ENCODE peak calls at places on chromosome 14, in six cellular contexts. One of them, this sample, is unnamed.

GRCh38 chr14:43481864-43482263 is 1025.2 kb downstream of the FSCB start:
- DNase-seq in T-helper 2 cell treated with Interferon-gamma antibody and Interleukin-4, amounts not matched to agents 5 μg/mL and 100 μg/mL, for 36 hours: no peak
- DNase-seq in kidney glomerular epithelial cell: no peak
- DNase-seq in stimulated activated naive CD4-positive, alpha-beta T cell: no peak
- DNase-seq in naive thymus-derived CD4-positive, alpha-beta T cell: no peak
- DNase-seq in colonic mucosa: no peak
- DNase-seq in this sample: no peak

GRCh38 chr14:32078030-32078793 is 1.1 kb downstream of the ARHGAP5 start:
- DNase-seq in T-helper 2 cell treated with Interferon-gamma antibody and Interleukin-4, amounts not matched to agents 5 μg/mL and 100 μg/mL, for 36 hours: no peak
- DNase-seq in stimulated activated naive CD4-positive, alpha-beta T cell: peak
- DNase-seq in naive thymus-derived CD4-positive, alpha-beta T cell: peak
- DNase-seq in kidney glomerular epithelial cell: peak
- DNase-seq in colonic mucosa: peak
- DNase-seq in this sample: peak

GRCh38 chr14:71244341-71244740 is 337.1 kb downstream of the PCNX1 start:
- DNase-seq in T-helper 2 cell treated with Interferon-gamma antibody and Interleukin-4, amounts not matched to agents 5 μg/mL and 100 μg/mL, for 36 hours: no peak
- DNase-seq in naive thymus-derived CD4-positive, alpha-beta T cell: no peak
- DNase-seq in stimulated activated naive CD4-positive, alpha-beta T cell: no peak
- DNase-seq in kidney glomerular epithelial cell: no peak
- DNase-seq in colonic mucosa: no peak
- DNase-seq in this sample: peak

GRCh38 chr14:73753887-73754880 is 40.0 kb upstream of the PNMA1 start:
- DNase-seq in naive thymus-derived CD4-positive, alpha-beta T cell: no peak
- DNase-seq in colonic mucosa: peak
- DNase-seq in kidney glomerular epithelial cell: no peak
- DNase-seq in stimulated activated naive CD4-positive, alpha-beta T cell: no peak
- DNase-seq in T-helper 2 cell treated with Interferon-gamma antibody and Interleukin-4, amounts not matched to agents 5 μg/mL and 100 μg/mL, for 36 hours: peak
- DNase-seq in this sample: peak

GRCh38 chr14:50677527-50678063 is 9.5 kb upstream of the SAV1 start:
- DNase-seq in stimulated activated naive CD4-positive, alpha-beta T cell: no peak
- DNase-seq in T-helper 2 cell treated with Interferon-gamma antibody and Interleukin-4, amounts not matched to agents 5 μg/mL and 100 μg/mL, for 36 hours: no peak
- DNase-seq in colonic mucosa: no peak
- DNase-seq in kidney glomerular epithelial cell: peak
- DNase-seq in naive thymus-derived CD4-positive, alpha-beta T cell: no peak
- DNase-seq in this sample: peak

GRCh38 chr14:100782516-100783320 is 43.2 kb upstream of the MEG3 start:
- DNase-seq in naive thymus-derived CD4-positive, alpha-beta T cell: no peak
- DNase-seq in stimulated activated naive CD4-positive, alpha-beta T cell: no peak
- DNase-seq in kidney glomerular epithelial cell: no peak
- DNase-seq in T-helper 2 cell treated with Interferon-gamma antibody and Interleukin-4, amounts not matched to agents 5 μg/mL and 100 μg/mL, for 36 hours: no peak
- DNase-seq in colonic mucosa: no peak
- DNase-seq in this sample: no peak

GRCh38 chr14:96104469-96105057 is 65.4 kb downstream of the C14orf132 start:
- DNase-seq in T-helper 2 cell treated with Interferon-gamma antibody and Interleukin-4, amounts not matched to agents 5 μg/mL and 100 μg/mL, for 36 hours: no peak
- DNase-seq in naive thymus-derived CD4-positive, alpha-beta T cell: no peak
- DNase-seq in stimulated activated naive CD4-positive, alpha-beta T cell: no peak
- DNase-seq in colonic mucosa: peak
- DNase-seq in kidney glomerular epithelial cell: peak
- DNase-seq in this sample: peak

GRCh38 chr14:89165189-89165809 is 251.7 kb downstream of the FOXN3 start:
- DNase-seq in colonic mucosa: no peak
- DNase-seq in stimulated activated naive CD4-positive, alpha-beta T cell: no peak
- DNase-seq in T-helper 2 cell treated with Interferon-gamma antibody and Interleukin-4, amounts not matched to agents 5 μg/mL and 100 μg/mL, for 36 hours: no peak
- DNase-seq in kidney glomerular epithelial cell: no peak
- DNase-seq in naive thymus-derived CD4-positive, alpha-beta T cell: no peak
- DNase-seq in this sample: no peak

GRCh38 chr14:51004801-51005526 is 60.7 kb upstream of the PYGL start:
- DNase-seq in T-helper 2 cell treated with Interferon-gamma antibody and Interleukin-4, amounts not matched to agents 5 μg/mL and 100 μg/mL, for 36 hours: no peak
- DNase-seq in colonic mucosa: no peak
- DNase-seq in kidney glomerular epithelial cell: peak
- DNase-seq in naive thymus-derived CD4-positive, alpha-beta T cell: no peak
- DNase-seq in stimulated activated naive CD4-positive, alpha-beta T cell: no peak
- DNase-seq in this sample: peak

GRCh38 chr14:93137864-93138263 is 22.1 kb upstream of the ITPK1 start:
- DNase-seq in colonic mucosa: peak
- DNase-seq in T-helper 2 cell treated with Interferon-gamma antibody and Interleukin-4, amounts not matched to agents 5 μg/mL and 100 μg/mL, for 36 hours: no peak
- DNase-seq in kidney glomerular epithelial cell: no peak
- DNase-seq in stimulated activated naive CD4-positive, alpha-beta T cell: no peak
- DNase-seq in naive thymus-derived CD4-positive, alpha-beta T cell: no peak
- DNase-seq in this sample: no peak

GRCh38 chr14:52355526-52355925 is 41.4 kb downstream of the PTGER2 start:
- DNase-seq in stimulated activated naive CD4-positive, alpha-beta T cell: no peak
- DNase-seq in naive thymus-derived CD4-positive, alpha-beta T cell: no peak
- DNase-seq in kidney glomerular epithelial cell: peak
- DNase-seq in T-helper 2 cell treated with Interferon-gamma antibody and Interleukin-4, amounts not matched to agents 5 μg/mL and 100 μg/mL, for 36 hours: no peak
- DNase-seq in colonic mucosa: no peak
- DNase-seq in this sample: peak

GRCh38 chr14:100025111-100025510 is 40.1 kb upstream of the EVL start:
- DNase-seq in T-helper 2 cell treated with Interferon-gamma antibody and Interleukin-4, amounts not matched to agents 5 μg/mL and 100 μg/mL, for 36 hours: peak
- DNase-seq in naive thymus-derived CD4-positive, alpha-beta T cell: peak
- DNase-seq in kidney glomerular epithelial cell: peak
- DNase-seq in colonic mucosa: peak
- DNase-seq in stimulated activated naive CD4-positive, alpha-beta T cell: peak
- DNase-seq in this sample: peak

GRCh38 chr14:87113286-87113685 is 879.7 kb downstream of the GALC start:
- DNase-seq in stimulated activated naive CD4-positive, alpha-beta T cell: no peak
- DNase-seq in naive thymus-derived CD4-positive, alpha-beta T cell: no peak
- DNase-seq in T-helper 2 cell treated with Interferon-gamma antibody and Interleukin-4, amounts not matched to agents 5 μg/mL and 100 μg/mL, for 36 hours: no peak
- DNase-seq in kidney glomerular epithelial cell: no peak
- DNase-seq in colonic mucosa: no peak
- DNase-seq in this sample: no peak

GRCh38 chr14:91879196-91879595 is 11.9 kb upstream of the TC2N start:
- DNase-seq in naive thymus-derived CD4-positive, alpha-beta T cell: no peak
- DNase-seq in stimulated activated naive CD4-positive, alpha-beta T cell: no peak
- DNase-seq in T-helper 2 cell treated with Interferon-gamma antibody and Interleukin-4, amounts not matched to agents 5 μg/mL and 100 μg/mL, for 36 hours: no peak
- DNase-seq in kidney glomerular epithelial cell: no peak
- DNase-seq in colonic mucosa: no peak
- DNase-seq in this sample: no peak

GRCh38 chr14:69693823-69694729 is 72.9 kb upstream of the SRSF5 start:
- DNase-seq in kidney glomerular epithelial cell: no peak
- DNase-seq in stimulated activated naive CD4-positive, alpha-beta T cell: no peak
- DNase-seq in naive thymus-derived CD4-positive, alpha-beta T cell: no peak
- DNase-seq in T-helper 2 cell treated with Interferon-gamma antibody and Interleukin-4, amounts not matched to agents 5 μg/mL and 100 μg/mL, for 36 hours: no peak
- DNase-seq in colonic mucosa: peak
- DNase-seq in this sample: no peak

GRCh38 chr14:64944861-64945260 is 2.3 kb upstream of the GPX2 start:
- DNase-seq in naive thymus-derived CD4-positive, alpha-beta T cell: no peak
- DNase-seq in kidney glomerular epithelial cell: no peak
- DNase-seq in colonic mucosa: peak
- DNase-seq in stimulated activated naive CD4-positive, alpha-beta T cell: no peak
- DNase-seq in T-helper 2 cell treated with Interferon-gamma antibody and Interleukin-4, amounts not matched to agents 5 μg/mL and 100 μg/mL, for 36 hours: no peak
- DNase-seq in this sample: no peak

GRCh38 chr14:72699852-72700257 is 194.0 kb downstream of the DPF3 start:
- DNase-seq in stimulated activated naive CD4-positive, alpha-beta T cell: no peak
- DNase-seq in T-helper 2 cell treated with Interferon-gamma antibody and Interleukin-4, amounts not matched to agents 5 μg/mL and 100 μg/mL, for 36 hours: no peak
- DNase-seq in naive thymus-derived CD4-positive, alpha-beta T cell: no peak
- DNase-seq in colonic mucosa: peak
- DNase-seq in kidney glomerular epithelial cell: no peak
- DNase-seq in this sample: peak

GRCh38 chr14:86088156-86088555 is 558.2 kb downstream of the FLRT2 start:
- DNase-seq in stimulated activated naive CD4-positive, alpha-beta T cell: no peak
- DNase-seq in colonic mucosa: no peak
- DNase-seq in T-helper 2 cell treated with Interferon-gamma antibody and Interleukin-4, amounts not matched to agents 5 μg/mL and 100 μg/mL, for 36 hours: no peak
- DNase-seq in kidney glomerular epithelial cell: no peak
- DNase-seq in naive thymus-derived CD4-positive, alpha-beta T cell: no peak
- DNase-seq in this sample: no peak

GRCh38 chr14:23568600-23569310 is 1.2 kb upstream of the AP1G2 start:
- DNase-seq in colonic mucosa: no peak
- DNase-seq in T-helper 2 cell treated with Interferon-gamma antibody and Interleukin-4, amounts not matched to agents 5 μg/mL and 100 μg/mL, for 36 hours: no peak
- DNase-seq in kidney glomerular epithelial cell: peak
- DNase-seq in stimulated activated naive CD4-positive, alpha-beta T cell: no peak
- DNase-seq in naive thymus-derived CD4-positive, alpha-beta T cell: no peak
- DNase-seq in this sample: no peak

GRCh38 chr14:23436327-23437141 is 1.1 kb upstream of the MYH7 start:
- DNase-seq in kidney glomerular epithelial cell: peak
- DNase-seq in stimulated activated naive CD4-positive, alpha-beta T cell: no peak
- DNase-seq in T-helper 2 cell treated with Interferon-gamma antibody and Interleukin-4, amounts not matched to agents 5 μg/mL and 100 μg/mL, for 36 hours: no peak
- DNase-seq in colonic mucosa: no peak
- DNase-seq in naive thymus-derived CD4-positive, alpha-beta T cell: no peak
- DNase-seq in this sample: no peak

GRCh38 chr14:64654072-64654899 is 49.9 kb upstream of the PLEKHG3 start:
- DNase-seq in kidney glomerular epithelial cell: peak
- DNase-seq in stimulated activated naive CD4-positive, alpha-beta T cell: no peak
- DNase-seq in T-helper 2 cell treated with Interferon-gamma antibody and Interleukin-4, amounts not matched to agents 5 μg/mL and 100 μg/mL, for 36 hours: no peak
- DNase-seq in naive thymus-derived CD4-positive, alpha-beta T cell: no peak
- DNase-seq in colonic mucosa: no peak
- DNase-seq in this sample: peak

GRCh38 chr14:93741556-93742210 is 46.6 kb downstream of the PRIMA1 start:
- DNase-seq in stimulated activated naive CD4-positive, alpha-beta T cell: no peak
- DNase-seq in colonic mucosa: no peak
- DNase-seq in naive thymus-derived CD4-positive, alpha-beta T cell: no peak
- DNase-seq in kidney glomerular epithelial cell: no peak
- DNase-seq in T-helper 2 cell treated with Interferon-gamma antibody and Interleukin-4, amounts not matched to agents 5 μg/mL and 100 μg/mL, for 36 hours: no peak
- DNase-seq in this sample: no peak

GRCh38 chr14:35986219-35986573 is 160.1 kb downstream of the BRMS1L start:
- DNase-seq in stimulated activated naive CD4-positive, alpha-beta T cell: no peak
- DNase-seq in colonic mucosa: no peak
- DNase-seq in T-helper 2 cell treated with Interferon-gamma antibody and Interleukin-4, amounts not matched to agents 5 μg/mL and 100 μg/mL, for 36 hours: no peak
- DNase-seq in kidney glomerular epithelial cell: no peak
- DNase-seq in naive thymus-derived CD4-positive, alpha-beta T cell: no peak
- DNase-seq in this sample: no peak

GRCh38 chr14:95330591-95331370 is 11.1 kb upstream of the CLMN start:
- DNase-seq in kidney glomerular epithelial cell: no peak
- DNase-seq in colonic mucosa: no peak
- DNase-seq in stimulated activated naive CD4-positive, alpha-beta T cell: no peak
- DNase-seq in naive thymus-derived CD4-positive, alpha-beta T cell: no peak
- DNase-seq in T-helper 2 cell treated with Interferon-gamma antibody and Interleukin-4, amounts not matched to agents 5 μg/mL and 100 μg/mL, for 36 hours: no peak
- DNase-seq in this sample: peak

GRCh38 chr14:105085766-105086165 is 20.5 kb upstream of the GPR132 start:
- DNase-seq in kidney glomerular epithelial cell: no peak
- DNase-seq in T-helper 2 cell treated with Interferon-gamma antibody and Interleukin-4, amounts not matched to agents 5 μg/mL and 100 μg/mL, for 36 hours: no peak
- DNase-seq in colonic mucosa: no peak
- DNase-seq in naive thymus-derived CD4-positive, alpha-beta T cell: no peak
- DNase-seq in stimulated activated naive CD4-positive, alpha-beta T cell: no peak
- DNase-seq in this sample: no peak

GRCh38 chr14:60092516-60092915 is 793 bp downstream of the PCNX4 start:
- DNase-seq in colonic mucosa: peak
- DNase-seq in stimulated activated naive CD4-positive, alpha-beta T cell: no peak
- DNase-seq in kidney glomerular epithelial cell: peak
- DNase-seq in naive thymus-derived CD4-positive, alpha-beta T cell: no peak
- DNase-seq in T-helper 2 cell treated with Interferon-gamma antibody and Interleukin-4, amounts not matched to agents 5 μg/mL and 100 μg/mL, for 36 hours: peak
- DNase-seq in this sample: peak

GRCh38 chr14:68392393-68393085 is 400.3 kb downstream of the ZFP36L1 start:
- DNase-seq in kidney glomerular epithelial cell: no peak
- DNase-seq in naive thymus-derived CD4-positive, alpha-beta T cell: no peak
- DNase-seq in stimulated activated naive CD4-positive, alpha-beta T cell: no peak
- DNase-seq in T-helper 2 cell treated with Interferon-gamma antibody and Interleukin-4, amounts not matched to agents 5 μg/mL and 100 μg/mL, for 36 hours: no peak
- DNase-seq in colonic mucosa: peak
- DNase-seq in this sample: no peak

GRCh38 chr14:78758333-78758732 is 588.2 kb downstream of the NRXN3 start:
- DNase-seq in stimulated activated naive CD4-positive, alpha-beta T cell: no peak
- DNase-seq in naive thymus-derived CD4-positive, alpha-beta T cell: no peak
- DNase-seq in colonic mucosa: no peak
- DNase-seq in T-helper 2 cell treated with Interferon-gamma antibody and Interleukin-4, amounts not matched to agents 5 μg/mL and 100 μg/mL, for 36 hours: no peak
- DNase-seq in kidney glomerular epithelial cell: peak
- DNase-seq in this sample: peak

GRCh38 chr14:37890095-37890494 is 294.7 kb downstream of the TTC6 start:
- DNase-seq in naive thymus-derived CD4-positive, alpha-beta T cell: no peak
- DNase-seq in stimulated activated naive CD4-positive, alpha-beta T cell: no peak
- DNase-seq in colonic mucosa: no peak
- DNase-seq in T-helper 2 cell treated with Interferon-gamma antibody and Interleukin-4, amounts not matched to agents 5 μg/mL and 100 μg/mL, for 36 hours: no peak
- DNase-seq in kidney glomerular epithelial cell: no peak
- DNase-seq in this sample: no peak

GRCh38 chr14:74593241-74593985 is 18.6 kb downstream of the LTBP2 start:
- DNase-seq in kidney glomerular epithelial cell: no peak
- DNase-seq in colonic mucosa: no peak
- DNase-seq in stimulated activated naive CD4-positive, alpha-beta T cell: no peak
- DNase-seq in naive thymus-derived CD4-positive, alpha-beta T cell: no peak
- DNase-seq in T-helper 2 cell treated with Interferon-gamma antibody and Interleukin-4, amounts not matched to agents 5 μg/mL and 100 μg/mL, for 36 hours: no peak
- DNase-seq in this sample: peak

GRCh38 chr14:100078997-100079561 is 13.9 kb downstream of the EVL start:
- DNase-seq in naive thymus-derived CD4-positive, alpha-beta T cell: peak
- DNase-seq in T-helper 2 cell treated with Interferon-gamma antibody and Interleukin-4, amounts not matched to agents 5 μg/mL and 100 μg/mL, for 36 hours: peak
- DNase-seq in kidney glomerular epithelial cell: no peak
- DNase-seq in stimulated activated naive CD4-positive, alpha-beta T cell: peak
- DNase-seq in colonic mucosa: peak
- DNase-seq in this sample: peak

GRCh38 chr14:83300454-83301064 is 1766.9 kb upstream of the SEL1L start:
- DNase-seq in naive thymus-derived CD4-positive, alpha-beta T cell: no peak
- DNase-seq in T-helper 2 cell treated with Interferon-gamma antibody and Interleukin-4, amounts not matched to agents 5 μg/mL and 100 μg/mL, for 36 hours: no peak
- DNase-seq in kidney glomerular epithelial cell: peak
- DNase-seq in stimulated activated naive CD4-positive, alpha-beta T cell: no peak
- DNase-seq in colonic mucosa: no peak
- DNase-seq in this sample: peak

GRCh38 chr14:83356080-83356479 is 1822.4 kb upstream of the SEL1L start:
- DNase-seq in colonic mucosa: no peak
- DNase-seq in stimulated activated naive CD4-positive, alpha-beta T cell: no peak
- DNase-seq in T-helper 2 cell treated with Interferon-gamma antibody and Interleukin-4, amounts not matched to agents 5 μg/mL and 100 μg/mL, for 36 hours: no peak
- DNase-seq in naive thymus-derived CD4-positive, alpha-beta T cell: no peak
- DNase-seq in kidney glomerular epithelial cell: no peak
- DNase-seq in this sample: no peak

GRCh38 chr14:53840444-53840843 is 116.2 kb downstream of the BMP4 start:
- DNase-seq in T-helper 2 cell treated with Interferon-gamma antibody and Interleukin-4, amounts not matched to agents 5 μg/mL and 100 μg/mL, for 36 hours: no peak
- DNase-seq in stimulated activated naive CD4-positive, alpha-beta T cell: no peak
- DNase-seq in colonic mucosa: no peak
- DNase-seq in kidney glomerular epithelial cell: peak
- DNase-seq in naive thymus-derived CD4-positive, alpha-beta T cell: no peak
- DNase-seq in this sample: no peak

GRCh38 chr14:83533734-83534133 is 1996.2 kb upstream of the FLRT2 start:
- DNase-seq in colonic mucosa: no peak
- DNase-seq in stimulated activated naive CD4-positive, alpha-beta T cell: no peak
- DNase-seq in T-helper 2 cell treated with Interferon-gamma antibody and Interleukin-4, amounts not matched to agents 5 μg/mL and 100 μg/mL, for 36 hours: no peak
- DNase-seq in naive thymus-derived CD4-positive, alpha-beta T cell: no peak
- DNase-seq in kidney glomerular epithelial cell: no peak
- DNase-seq in this sample: no peak

GRCh38 chr14:73014105-73014504 is 12.8 kb downstream of the ZFYVE1 start:
- DNase-seq in colonic mucosa: no peak
- DNase-seq in kidney glomerular epithelial cell: no peak
- DNase-seq in T-helper 2 cell treated with Interferon-gamma antibody and Interleukin-4, amounts not matched to agents 5 μg/mL and 100 μg/mL, for 36 hours: peak
- DNase-seq in naive thymus-derived CD4-positive, alpha-beta T cell: no peak
- DNase-seq in stimulated activated naive CD4-positive, alpha-beta T cell: no peak
- DNase-seq in this sample: peak

GRCh38 chr14:51996148-51996746 is 6.9 kb downstream of the RTRAF start:
- DNase-seq in kidney glomerular epithelial cell: no peak
- DNase-seq in colonic mucosa: no peak
- DNase-seq in T-helper 2 cell treated with Interferon-gamma antibody and Interleukin-4, amounts not matched to agents 5 μg/mL and 100 μg/mL, for 36 hours: no peak
- DNase-seq in naive thymus-derived CD4-positive, alpha-beta T cell: peak
- DNase-seq in stimulated activated naive CD4-positive, alpha-beta T cell: no peak
- DNase-seq in this sample: peak